ENCODE peak calls at places on chromosomes 6 and 20, in five cellular contexts. T is AG04450, X is nephron progenitor cell, F is body of pancreas, Y is progenitor cell of endocrine pancreas. Q is an unnamed sample.

GRCh38 chr6:165585060-165585459 is 78.0 kb downstream of the PDE10A start:
- DNase-seq in F (no peak), X (no peak), Y (no peak), T (no peak), Q (peak)

GRCh38 chr20:62387993-62388635 is 1.2 kb downstream of the RPS21 start:
- DNase-seq in X (no peak), T (no peak), Y (no peak), F (no peak), Q (no peak)

GRCh38 chr20:58717278-58718091 is 24.9 kb downstream of the NPEPL1 start:
- DNase-seq in X (no peak), Y (no peak), F (peak), T (no peak), Q (no peak)

GRCh38 chr6:106533079-106533478 is 96.2 kb downstream of the RTN4IP1 start:
- DNase-seq in F (no peak), T (no peak), X (no peak), Y (no peak), Q (no peak)

GRCh38 chr20:25546048-25546447 is 39.3 kb downstream of the NINL start:
- DNase-seq in F (no peak), Y (no peak), T (no peak), X (no peak), Q (no peak)

GRCh38 chr6:169853196-169854082 is 102.0 kb downstream of the ERMARD start:
- DNase-seq in F (no peak), Y (no peak), T (no peak), X (no peak), Q (no peak)

GRCh38 chr6:25628471-25629201 is 23.4 kb upstream of the SCGN start:
- DNase-seq in F (no peak), T (no peak), Y (no peak), X (no peak), Q (no peak)

GRCh38 chr6:29611426-29611825 is 21.6 kb downstream of the GABBR1 start:
- DNase-seq in X (no peak), T (no peak), Y (no peak), F (no peak), Q (no peak)

GRCh38 chr6:69820438-69820837 is 23.6 kb upstream of the LMBRD1 start:
- DNase-seq in Y (no peak), F (peak), X (no peak), T (no peak), Q (no peak)

GRCh38 chr20:16621435-16622141 is 48.3 kb upstream of the KIF16B start:
- DNase-seq in Y (no peak), F (no peak), X (no peak), T (no peak), Q (no peak)

GRCh38 chr6:107941199-107941598 is 16.8 kb downstream of the SEC63 start:
- DNase-seq in T (no peak), F (no peak), X (no peak), Y (no peak), Q (no peak)

GRCh38 chr6:146423450-146423849 is 120.2 kb upstream of the RAB32 start:
- DNase-seq in X (no peak), Y (no peak), T (no peak), F (no peak), Q (no peak)

GRCh38 chr20:59775221-59776055 is 158.0 kb downstream of the SYCP2 start:
- DNase-seq in Y (no peak), F (no peak), X (no peak), T (no peak), Q (no peak)

GRCh38 chr6:113476937-113477839 is 380.0 kb upstream of the MARCKS start:
- DNase-seq in T (no peak), X (no peak), F (no peak), Y (no peak), Q (no peak)

GRCh38 chr6:145836170-145836569 is 21.6 kb upstream of the FBXO30 start:
- DNase-seq in X (no peak), F (no peak), T (no peak), Y (no peak), Q (no peak)

GRCh38 chr6:109071125-109071917 is 23.3 kb downstream of the SESN1 start:
- DNase-seq in F (no peak), Y (no peak), X (no peak), T (no peak), Q (no peak)

GRCh38 chr20:36435799-36436541 is 105.3 kb upstream of the MYL9 start:
- DNase-seq in X (peak), Y (peak), T (no peak), F (peak), Q (no peak)

GRCh38 chr20:12394786-12395185 is 477.1 kb downstream of the BTBD3 start:
- DNase-seq in Y (no peak), F (peak), X (no peak), T (no peak), Q (no peak)

GRCh38 chr6:105691971-105692370 is 289.1 kb upstream of the PREP start:
- DNase-seq in X (no peak), T (no peak), Y (no peak), F (no peak), Q (no peak)

GRCh38 chr6:109059591-109060021 is 35.0 kb downstream of the SESN1 start:
- DNase-seq in Y (no peak), T (no peak), F (no peak), X (no peak), Q (no peak)

GRCh38 chr6:109496036-109496761 is 13.2 kb upstream of the ZBTB24 start:
- DNase-seq in X (no peak), T (no peak), F (no peak), Y (no peak), Q (no peak)

GRCh38 chr6:3307436-3307835 is 48.7 kb downstream of the PSMG4 start:
- DNase-seq in F (no peak), Y (no peak), X (no peak), T (no peak), Q (no peak)

GRCh38 chr6:29968130-29968529 is 25.8 kb downstream of the HLA-A start:
- DNase-seq in Y (no peak), F (peak), X (no peak), T (no peak), Q (no peak)

GRCh38 chr6:135438907-135439535 is 58.5 kb downstream of the AHI1 start:
- DNase-seq in F (no peak), Y (no peak), T (no peak), X (no peak), Q (peak)
- TF ChIP-seq CTCF in F (no peak), Y (peak), T (peak), X (peak), Q (peak)

DNA sequence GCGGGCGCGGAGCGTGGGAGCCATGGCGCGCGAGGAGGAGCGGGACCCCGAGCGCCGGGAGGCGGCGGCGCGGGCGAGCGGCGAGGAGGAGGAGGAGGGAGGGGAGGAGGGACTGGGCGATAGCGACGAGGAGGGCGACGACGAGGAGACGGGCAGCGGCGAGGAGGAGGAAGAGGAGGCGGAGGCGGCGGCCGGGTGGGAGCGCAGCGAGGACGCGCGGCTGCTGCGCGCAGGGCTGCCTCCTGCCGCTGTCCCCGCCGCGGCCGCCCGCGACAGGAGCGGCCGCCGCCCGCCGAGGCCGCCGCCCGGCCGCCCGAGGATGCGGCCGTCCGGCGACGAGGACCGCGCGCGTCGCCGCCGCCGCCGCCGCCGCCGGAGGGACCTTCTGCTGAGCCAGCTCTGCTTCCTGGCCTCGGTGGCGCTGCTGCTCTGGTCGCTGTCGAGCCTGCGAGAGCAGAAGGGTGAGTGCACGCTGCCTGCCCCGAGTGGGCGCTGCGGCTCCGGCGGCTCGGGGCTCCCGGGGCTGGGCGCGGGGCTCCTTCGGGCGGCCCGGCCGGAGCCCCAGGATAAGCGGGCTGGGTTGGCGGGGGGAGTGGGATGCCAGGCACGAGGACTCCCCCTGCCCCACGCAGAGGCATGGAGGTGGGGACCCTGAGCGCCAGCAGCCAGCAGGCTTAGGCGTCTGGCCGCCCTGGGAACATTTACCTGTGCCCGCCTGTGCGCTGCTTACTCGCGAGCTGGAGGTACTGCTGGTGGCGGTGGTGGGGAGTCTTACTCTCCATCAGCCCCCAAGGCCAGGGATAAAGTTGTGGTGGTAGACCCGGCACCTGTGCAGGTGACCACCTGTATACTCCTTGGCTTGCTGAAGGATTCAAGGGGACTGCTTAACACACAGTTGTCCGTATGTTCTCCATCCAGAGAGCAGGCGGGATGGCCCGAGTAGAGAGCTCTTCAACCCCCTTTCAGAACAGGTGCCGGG is at the start of gene SLC24A3:
- DNase-seq in Y (peak), F (peak), T (no peak), X (peak), Q (no peak)
- TF ChIP-seq CTCF in Y (peak), F (no peak), T (no peak), X (peak), Q (peak)

GRCh38 chr20:46689082-46689753 is at the start of gene TP53RK:
- DNase-seq in T (peak), X (peak), F (peak), Y (peak), Q (peak)
- TF ChIP-seq CTCF in T (peak), X (peak), F (peak), Y (no peak), Q (no peak)

GRCh38 chr6:111469543-111469942 is 13.5 kb downstream of the REV3L start:
- DNase-seq in T (no peak), X (no peak), Y (no peak), F (no peak), Q (no peak)
- TF ChIP-seq CTCF in T (no peak), X (no peak), Y (no peak), F (no peak), Q (no peak)

Q was measured in LNCaP clone FGC.